ENCODE peak calls at places on chromosomes 7 and 10, in nine cellular contexts. G, I, W, C, V, T, N, F and M are unnamed samples.

GRCh38 chr10:50561266-50561665 is 62.5 kb downstream of the SGMS1 start:
- DNase-seq in G (no peak), I (no peak), W (no peak), C (peak; percentile 46), V (no peak), T (no peak), N (no peak), F (no peak), M (no peak)

GRCh38 chr7:42671627-42672026 is 240.2 kb downstream of the C7orf25 start:
- DNase-seq in G (no peak), I (no peak), W (no peak), C (no peak), V (no peak), T (no peak), N (no peak), F (no peak), M (no peak)

GRCh38 chr10:31912289-31912688 is 16.3 kb downstream of the ARHGAP12 start:
- DNase-seq in G (no peak), I (no peak), W (no peak), C (no peak), V (no peak), T (no peak), N (no peak), F (no peak), M (no peak)

GRCh38 chr10:36115364-36115763 is 473.3 kb upstream of the FZD8 start:
- DNase-seq in G (no peak), I (no peak), W (no peak), C (no peak), V (no peak), T (no peak), N (no peak), F (no peak), M (no peak)

GRCh38 chr10:17905491-17905890 is 46.2 kb upstream of the SLC39A12 start:
- DNase-seq in G (no peak), I (no peak), W (no peak), C (no peak), V (no peak), T (no peak), N (no peak), F (no peak), M (no peak)

GRCh38 chr7:87231715-87232114 is 12.2 kb upstream of the TMEM243 start:
- DNase-seq in G (no peak), I (no peak), W (no peak), C (peak; percentile 23), V (no peak), T (no peak), N (no peak), F (no peak), M (no peak)

GRCh38 chr10:84540022-84540616 is 211.7 kb downstream of the CCSER2 start:
- DNase-seq in G (no peak), I (no peak), W (no peak), C (no peak), V (no peak), T (no peak), N (no peak), F (no peak), M (no peak)

GRCh38 chr7:116534790-116535189 is 10.0 kb downstream of the CAV1 start:
- DNase-seq in G (no peak), I (no peak), W (no peak), C (peak; percentile 50), V (no peak), T (no peak), N (no peak), F (no peak), M (peak; percentile 77)

GRCh38 chr10:71761105-71761511 is 12.2 kb downstream of the VSIR start:
- DNase-seq in G (no peak), I (no peak), W (no peak), C (no peak), V (no peak), T (no peak), N (no peak), F (no peak), M (no peak)

GRCh38 chr10:132641966-132642731 is 104.6 kb downstream of the INPP5A start:
- DNase-seq in G (no peak), I (no peak), W (no peak), C (no peak), V (no peak), T (no peak), N (no peak), F (peak; percentile 45), M (peak; percentile 65)

GRCh38 chr7:1056006-1056784 is 11.8 kb downstream of the GPR146 start:
- DNase-seq in G (no peak), I (no peak), W (no peak), C (no peak), V (no peak), T (peak; percentile 87), N (no peak), F (no peak), M (no peak)

GRCh38 chr7:107167483-107168232 is 1.1 kb upstream of the HBP1 start:
- DNase-seq in G (peak; percentile 53), I (no peak), W (no peak), C (peak; percentile 68), V (peak; percentile 74), T (no peak), N (no peak), F (no peak), M (no peak)

GRCh38 chr7:50335795-50336754 is 31.6 kb downstream of the IKZF1 start:
- DNase-seq in G (no peak), I (peak; percentile 68), W (no peak), C (no peak), V (no peak), T (peak; percentile 85), N (no peak), F (no peak), M (peak; percentile 61)

GRCh38 chr7:121485457-121486243 is 89.5 kb upstream of the FAM3C start:
- DNase-seq in G (no peak), I (no peak), W (no peak), C (no peak), V (no peak), T (no peak), N (no peak), F (no peak), M (peak; percentile 65)

GRCh38 chr10:104925232-104925851 is 284.3 kb downstream of the SORCS3 start:
- DNase-seq in G (peak; percentile 42), I (peak; percentile 8), W (no peak), C (peak; percentile 53), V (peak; percentile 25), T (no peak), N (peak; percentile 71), F (no peak), M (no peak)

GRCh38 chr10:70130878-70131559 is 1.6 kb downstream of the AIFM2 start:
- DNase-seq in G (no peak), I (no peak), W (peak; percentile 15), C (peak; percentile 38), V (peak; percentile 90), T (no peak), N (no peak), F (peak; percentile 72), M (peak; percentile 74)

GRCh38 chr10:111756541-111757061 is 427.0 kb downstream of the GPAM start:
- DNase-seq in G (no peak), I (peak; percentile 15), W (no peak), C (peak; percentile 51), V (peak; percentile 46), T (no peak), N (peak; percentile 60), F (no peak), M (peak; percentile 68)

GRCh38 chr10:121788115-121788514 is 139.7 kb downstream of the ATE1 start:
- DNase-seq in G (no peak), I (no peak), W (no peak), C (no peak), V (no peak), T (no peak), N (no peak), F (no peak), M (no peak)

GRCh38 chr10:7301039-7301768 is 109.6 kb downstream of the SFMBT2 start:
- DNase-seq in G (no peak), I (no peak), W (no peak), C (no peak), V (no peak), T (peak; percentile 59), N (peak; percentile 77), F (no peak), M (no peak)

GRCh38 chr10:120735773-120736371 is 115.3 kb upstream of the WDR11 start:
- DNase-seq in G (no peak), I (no peak), W (no peak), C (no peak), V (peak; percentile 5), T (no peak), N (no peak), F (no peak), M (no peak)

GRCh38 chr10:28554952-28555351 is 22.0 kb downstream of the WAC start:
- DNase-seq in G (no peak), I (no peak), W (no peak), C (no peak), V (no peak), T (no peak), N (no peak), F (no peak), M (no peak)
- H3K36me3 ChIP-seq in G (no peaks in the 10 kb centered on the region), I (no peaks in the 10 kb centered on the region), W (no peaks in the 10 kb centered on the region), C (no peaks in the 10 kb centered on the region), V (peaks cover 68% of the 10 kb centered on the region), T (no peaks in the 10 kb centered on the region), N (peaks cover 51% of the 10 kb centered on the region), F (peaks cover 7% of the 10 kb centered on the region), M (no peaks in the 10 kb centered on the region)

DNA sequence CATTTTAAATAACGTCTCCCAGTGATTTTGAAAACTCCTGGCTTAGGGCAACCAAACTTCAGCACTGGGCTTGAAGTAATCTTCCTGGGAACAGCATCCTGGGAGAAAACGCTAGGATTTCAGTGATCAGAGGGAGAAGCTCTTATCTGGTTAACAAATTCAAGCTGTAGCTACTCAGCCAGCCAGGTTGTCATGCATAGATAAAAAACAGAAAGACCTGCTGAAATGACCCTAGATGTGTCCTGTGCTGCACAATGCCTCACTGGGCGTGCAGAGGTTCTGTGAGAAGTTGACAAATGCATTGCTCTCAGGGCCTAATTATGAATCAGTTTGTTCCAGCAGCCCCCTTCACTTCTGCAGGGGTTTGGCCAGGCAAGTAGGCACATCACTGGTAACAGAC is 68.9 kb upstream of the CHCHD3 start:
- DNase-seq in G (no peak), I (no peak), W (no peak), C (no peak), V (no peak), T (no peak), N (no peak), F (no peak), M (no peak)
- TF ChIP-seq EP300 in G (no peak), I (no peak), W (no peak), C (no peak), V (no peak), T (no peak), N (no peak), F (no peak), M (no peak)

GRCh38 chr10:2572611-2573010 is 494.7 kb upstream of the PFKP start:
- DNase-seq in G (no peak), I (no peak), W (no peak), C (no peak), V (no peak), T (no peak), N (no peak), F (no peak), M (no peak)
- TF ChIP-seq POLR2A in G (no peak), I (no peak), W (no peak), C (no peak), V (no peak), T (no peak), N (no peak), F (no peak), M (no peak)

DNA sequence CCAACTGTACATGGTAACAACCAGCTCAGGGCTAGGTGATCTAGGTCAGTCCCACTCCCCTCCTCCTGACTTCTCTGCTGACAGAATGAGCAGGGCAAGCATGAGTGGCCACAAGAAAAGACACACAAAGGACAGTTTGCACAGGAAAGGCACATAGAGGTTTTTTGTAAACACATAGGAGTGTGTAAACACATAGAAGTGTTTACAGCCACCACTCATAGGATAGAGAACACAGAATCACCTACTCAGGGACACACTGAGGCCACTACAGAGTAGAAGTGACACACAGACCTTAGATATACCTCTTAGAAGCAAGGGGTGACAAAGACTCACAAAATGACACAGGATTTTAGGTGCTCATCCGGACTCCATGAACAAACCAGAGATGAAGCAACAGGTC is 19.0 kb downstream of the NUDCD3 start:
- DNase-seq in G (no peak), I (no peak), W (no peak), C (no peak), V (no peak), T (no peak), N (no peak), F (no peak), M (no peak)
- H3K36me3 ChIP-seq in G (peaks cover 21% of the 10 kb centered on the region), I (no peaks in the 10 kb centered on the region), W (no peaks in the 10 kb centered on the region), C (no peaks in the 10 kb centered on the region), V (peaks cover 42% of the 10 kb centered on the region), T (peaks cover 19% of the 10 kb centered on the region), N (peaks cover 29% of the 10 kb centered on the region), F (peaks cover 33% of the 10 kb centered on the region), M (peaks cover 2% of the 10 kb centered on the region)